ENCODE peak calls at places on chromosomes 7 and 10, in five cellular contexts. One of them, this sample, is unnamed.

GRCh38 chr10:123913688-123914268 is 22.2 kb upstream of the CPXM2 start:
- DNase-seq in thoracic aorta: no peak
- DNase-seq in sigmoid colon: no peak
- DNase-seq in cardiac muscle cell: peak
- DNase-seq in fibroblast of pulmonary artery: peak
- DNase-seq in this sample: no peak

GRCh38 chr10:71618598-71618997 is 101.0 kb downstream of the C10orf105 start:
- DNase-seq in thoracic aorta: no peak
- DNase-seq in sigmoid colon: no peak
- DNase-seq in cardiac muscle cell: no peak
- DNase-seq in fibroblast of pulmonary artery: no peak
- DNase-seq in this sample: no peak

GRCh38 chr7:92723205-92723604 is 113.2 kb downstream of the CDK6 start:
- DNase-seq in thoracic aorta: no peak
- DNase-seq in sigmoid colon: no peak
- DNase-seq in cardiac muscle cell: peak
- DNase-seq in fibroblast of pulmonary artery: peak
- DNase-seq in this sample: no peak

GRCh38 chr10:73206385-73206784 is 38.5 kb downstream of the FAM149B1 start:
- DNase-seq in thoracic aorta: no peak
- DNase-seq in sigmoid colon: no peak
- DNase-seq in cardiac muscle cell: no peak
- DNase-seq in fibroblast of pulmonary artery: no peak
- DNase-seq in this sample: no peak

GRCh38 chr7:15594461-15594860 is 32.6 kb upstream of the AGMO start:
- DNase-seq in thoracic aorta: no peak
- DNase-seq in sigmoid colon: no peak
- DNase-seq in cardiac muscle cell: no peak
- DNase-seq in fibroblast of pulmonary artery: no peak
- DNase-seq in this sample: no peak

GRCh38 chr10:100621360-100622205 is 85.8 kb downstream of the HIF1AN start:
- DNase-seq in thoracic aorta: no peak
- DNase-seq in sigmoid colon: no peak
- DNase-seq in cardiac muscle cell: peak
- DNase-seq in fibroblast of pulmonary artery: peak
- DNase-seq in this sample: no peak

GRCh38 chr10:35563266-35563891 is 41.8 kb upstream of the GJD4 start:
- DNase-seq in thoracic aorta: no peak
- DNase-seq in sigmoid colon: peak
- DNase-seq in cardiac muscle cell: peak
- DNase-seq in fibroblast of pulmonary artery: peak
- DNase-seq in this sample: peak

GRCh38 chr10:44988957-44989620 is 10.5 kb upstream of the DEPP1 start:
- DNase-seq in thoracic aorta: no peak
- DNase-seq in sigmoid colon: peak
- DNase-seq in cardiac muscle cell: no peak
- DNase-seq in fibroblast of pulmonary artery: no peak
- DNase-seq in this sample: no peak

GRCh38 chr10:84632866-84633265 is 304.5 kb downstream of the CCSER2 start:
- DNase-seq in thoracic aorta: no peak
- DNase-seq in sigmoid colon: no peak
- DNase-seq in cardiac muscle cell: no peak
- DNase-seq in fibroblast of pulmonary artery: peak
- DNase-seq in this sample: no peak

GRCh38 chr10:63887600-63888396 is 366.6 kb downstream of the REEP3 start:
- DNase-seq in thoracic aorta: no peak
- DNase-seq in sigmoid colon: no peak
- DNase-seq in cardiac muscle cell: no peak
- DNase-seq in fibroblast of pulmonary artery: no peak
- DNase-seq in this sample: no peak

GRCh38 chr10:63889756-63890155 is 368.6 kb downstream of the REEP3 start:
- DNase-seq in thoracic aorta: no peak
- DNase-seq in sigmoid colon: no peak
- DNase-seq in cardiac muscle cell: no peak
- DNase-seq in fibroblast of pulmonary artery: no peak
- DNase-seq in this sample: no peak

GRCh38 chr10:63885159-63885558 is 364.0 kb downstream of the REEP3 start:
- DNase-seq in thoracic aorta: no peak
- DNase-seq in sigmoid colon: no peak
- DNase-seq in cardiac muscle cell: no peak
- DNase-seq in fibroblast of pulmonary artery: no peak
- DNase-seq in this sample: no peak

GRCh38 chr10:63886281-63887025 is 365.3 kb downstream of the REEP3 start:
- DNase-seq in thoracic aorta: no peak
- DNase-seq in sigmoid colon: no peak
- DNase-seq in cardiac muscle cell: no peak
- DNase-seq in fibroblast of pulmonary artery: no peak
- DNase-seq in this sample: no peak

DNA sequence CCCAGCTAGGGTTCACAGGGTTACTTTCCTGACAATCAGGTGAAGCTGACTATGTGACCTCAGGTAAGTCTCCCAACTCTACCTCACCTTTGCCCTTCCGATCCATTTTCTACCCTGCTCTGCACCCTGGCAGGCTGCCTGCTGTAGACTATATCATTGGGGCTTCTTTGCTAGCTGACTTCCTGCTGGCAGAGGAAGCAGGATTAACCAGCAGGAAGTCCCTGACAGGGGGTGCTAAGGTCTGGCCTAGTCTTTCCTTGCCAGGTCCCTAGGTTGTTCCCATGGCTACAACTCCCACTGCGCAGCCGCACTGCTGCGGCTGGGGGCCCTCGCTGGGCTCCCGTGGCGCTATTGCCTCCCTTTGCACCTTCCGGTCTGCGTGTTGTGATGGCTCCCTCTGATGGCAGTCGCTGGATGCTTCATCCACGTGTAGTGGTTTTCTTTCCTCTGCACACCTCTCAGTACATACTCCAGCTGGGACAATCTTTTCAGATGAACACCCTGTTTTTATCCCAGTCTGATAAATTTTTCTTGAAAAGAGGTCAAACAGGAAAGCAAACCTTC is 365.9 kb downstream of the REEP3 start:
- DNase-seq in thoracic aorta: no peak
- DNase-seq in sigmoid colon: no peak
- DNase-seq in cardiac muscle cell: peak
- DNase-seq in fibroblast of pulmonary artery: no peak
- DNase-seq in this sample: no peak
- TF ChIP-seq CTCF in thoracic aorta: no peak
- TF ChIP-seq CTCF in sigmoid colon: no peak
- TF ChIP-seq CTCF in cardiac muscle cell: peak
- TF ChIP-seq CTCF in fibroblast of pulmonary artery: peak
- TF ChIP-seq CTCF in this sample: peak

GRCh38 chr7:45566386-45566785 is 7.8 kb upstream of the ADCY1 start:
- DNase-seq in thoracic aorta: no peak
- DNase-seq in sigmoid colon: no peak
- DNase-seq in cardiac muscle cell: no peak
- DNase-seq in fibroblast of pulmonary artery: no peak
- DNase-seq in this sample: no peak

GRCh38 chr7:45563804-45564461 is 10.2 kb upstream of the ADCY1 start:
- DNase-seq in thoracic aorta: no peak
- DNase-seq in sigmoid colon: no peak
- DNase-seq in cardiac muscle cell: no peak
- DNase-seq in fibroblast of pulmonary artery: no peak
- DNase-seq in this sample: no peak

GRCh38 chr7:45564485-45564884 is 9.7 kb upstream of the ADCY1 start:
- DNase-seq in thoracic aorta: no peak
- DNase-seq in sigmoid colon: no peak
- DNase-seq in cardiac muscle cell: peak
- DNase-seq in fibroblast of pulmonary artery: no peak
- DNase-seq in this sample: no peak

GRCh38 chr7:45563401-45563800 is 10.8 kb upstream of the ADCY1 start:
- DNase-seq in thoracic aorta: no peak
- DNase-seq in sigmoid colon: no peak
- DNase-seq in cardiac muscle cell: no peak
- DNase-seq in fibroblast of pulmonary artery: no peak
- DNase-seq in this sample: no peak

DNA sequence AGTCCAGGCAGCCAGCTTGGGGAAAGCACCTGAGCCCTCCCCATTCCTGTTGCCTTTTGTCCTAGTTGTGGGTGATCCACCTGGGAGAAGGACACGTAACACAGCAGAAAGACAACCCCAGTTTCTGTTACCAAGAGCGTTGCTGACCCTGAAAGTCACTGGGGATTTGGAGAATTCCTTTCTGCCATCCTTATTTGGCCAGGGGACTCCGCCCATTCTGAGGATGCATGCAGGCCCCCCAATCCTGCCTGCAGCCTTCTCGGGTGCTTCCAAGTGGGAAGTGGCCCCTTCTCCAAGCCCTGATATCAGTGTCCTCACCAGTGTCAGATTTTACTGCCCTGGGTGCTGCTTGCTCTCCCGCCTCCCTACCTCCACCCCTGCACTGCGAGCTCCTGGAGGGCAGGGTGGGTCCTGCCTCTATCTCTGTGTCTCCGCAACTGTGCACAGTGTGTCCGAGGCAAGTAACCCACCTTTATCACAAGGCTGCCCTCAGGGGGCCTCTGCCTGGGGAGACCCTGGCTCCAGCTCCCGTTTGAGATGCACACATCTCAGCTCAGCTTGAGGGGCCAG is 9.2 kb upstream of the ADCY1 start:
- DNase-seq in thoracic aorta: no peak
- DNase-seq in sigmoid colon: no peak
- DNase-seq in cardiac muscle cell: no peak
- DNase-seq in fibroblast of pulmonary artery: no peak
- DNase-seq in this sample: no peak
- H3K4me3 ChIP-seq in thoracic aorta: no peak
- H3K4me3 ChIP-seq in sigmoid colon: no peak
- H3K4me3 ChIP-seq in cardiac muscle cell: no peak
- H3K4me3 ChIP-seq in fibroblast of pulmonary artery: no peak
- H3K4me3 ChIP-seq in this sample: no peak

DNA sequence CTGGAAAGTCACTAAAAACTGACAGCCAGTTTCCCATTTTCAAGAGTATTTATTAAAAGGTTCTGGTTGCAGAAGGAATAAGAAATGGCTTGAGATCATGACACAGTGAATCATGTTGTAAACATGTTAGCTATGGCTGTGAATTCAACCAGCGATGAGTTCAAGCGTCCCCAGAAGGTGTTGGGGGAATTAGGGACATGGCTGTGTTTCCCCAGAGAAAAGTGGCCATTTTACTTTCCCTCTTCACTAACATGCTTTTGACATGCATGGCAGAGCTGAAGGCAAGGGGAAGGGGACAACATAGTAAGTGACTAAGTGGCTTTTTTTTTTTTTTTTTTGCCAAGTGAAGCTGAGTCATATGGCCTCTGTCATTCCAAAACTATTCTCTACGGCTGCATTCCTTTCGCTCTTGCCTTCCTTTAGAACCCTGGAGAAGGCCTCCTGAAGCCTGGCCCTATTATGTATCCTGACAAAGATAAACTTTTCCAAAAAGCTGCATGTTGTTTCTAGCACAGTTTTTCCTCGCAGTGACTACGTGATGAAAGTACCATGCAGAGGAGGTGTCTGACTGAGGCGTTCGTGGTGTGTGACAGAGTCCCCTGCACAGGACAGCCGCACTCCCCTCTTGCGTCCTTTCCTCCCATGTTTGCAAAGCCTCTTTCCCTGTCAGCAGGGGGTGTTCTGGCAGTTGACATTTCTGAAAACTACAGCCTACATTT is 46.9 kb downstream of the EGFR start:
- DNase-seq in thoracic aorta: no peak
- DNase-seq in sigmoid colon: no peak
- DNase-seq in cardiac muscle cell: peak
- DNase-seq in fibroblast of pulmonary artery: peak
- DNase-seq in this sample: no peak
- TF ChIP-seq CTCF in thoracic aorta: no peak
- TF ChIP-seq CTCF in sigmoid colon: no peak
- TF ChIP-seq CTCF in cardiac muscle cell: peak
- TF ChIP-seq CTCF in fibroblast of pulmonary artery: peak
- TF ChIP-seq CTCF in this sample: no peak

GRCh38 chr10:43077421-43078171 is 727 bp downstream of the RET start:
- DNase-seq in thoracic aorta: no peak
- DNase-seq in sigmoid colon: no peak
- DNase-seq in cardiac muscle cell: no peak
- DNase-seq in fibroblast of pulmonary artery: no peak
- DNase-seq in this sample: no peak

GRCh38 chr10:43076876-43077420 is at the start of gene RET:
- DNase-seq in thoracic aorta: no peak
- DNase-seq in sigmoid colon: no peak
- DNase-seq in cardiac muscle cell: no peak
- DNase-seq in fibroblast of pulmonary artery: no peak
- DNase-seq in this sample: no peak

GRCh38 chr10:43079823-43080222 is 3.0 kb downstream of the RET start:
- DNase-seq in thoracic aorta: no peak
- DNase-seq in sigmoid colon: no peak
- DNase-seq in cardiac muscle cell: no peak
- DNase-seq in fibroblast of pulmonary artery: no peak
- DNase-seq in this sample: no peak

GRCh38 chr10:43078986-43079273 is 2.1 kb downstream of the RET start:
- DNase-seq in thoracic aorta: no peak
- DNase-seq in sigmoid colon: no peak
- DNase-seq in cardiac muscle cell: no peak
- DNase-seq in fibroblast of pulmonary artery: peak
- DNase-seq in this sample: no peak

GRCh38 chr10:43078175-43078985 is 1.5 kb downstream of the RET start:
- DNase-seq in thoracic aorta: no peak
- DNase-seq in sigmoid colon: no peak
- DNase-seq in cardiac muscle cell: no peak
- DNase-seq in fibroblast of pulmonary artery: no peak
- DNase-seq in this sample: no peak
- H3K4me3 ChIP-seq in thoracic aorta: no peak
- H3K4me3 ChIP-seq in sigmoid colon: no peak
- H3K4me3 ChIP-seq in cardiac muscle cell: no peak
- H3K4me3 ChIP-seq in fibroblast of pulmonary artery: no peak
- H3K4me3 ChIP-seq in this sample: no peak

GRCh38 chr10:4264466-4264865 is 479.5 kb upstream of the KLF6 start:
- DNase-seq in thoracic aorta: no peak
- DNase-seq in sigmoid colon: no peak
- DNase-seq in cardiac muscle cell: no peak
- DNase-seq in fibroblast of pulmonary artery: no peak
- DNase-seq in this sample: no peak

GRCh38 chr10:4265964-4266363 is 481.0 kb upstream of the KLF6 start:
- DNase-seq in thoracic aorta: no peak
- DNase-seq in sigmoid colon: no peak
- DNase-seq in cardiac muscle cell: no peak
- DNase-seq in fibroblast of pulmonary artery: no peak
- DNase-seq in this sample: no peak

GRCh38 chr10:4270116-4270515 is 485.1 kb upstream of the KLF6 start:
- DNase-seq in thoracic aorta: no peak
- DNase-seq in sigmoid colon: no peak
- DNase-seq in cardiac muscle cell: peak
- DNase-seq in fibroblast of pulmonary artery: peak
- DNase-seq in this sample: no peak

GRCh38 chr10:4266387-4267083 is 481.5 kb upstream of the KLF6 start:
- DNase-seq in thoracic aorta: no peak
- DNase-seq in sigmoid colon: no peak
- DNase-seq in cardiac muscle cell: peak
- DNase-seq in fibroblast of pulmonary artery: peak
- DNase-seq in this sample: no peak

GRCh38 chr10:4267084-4267774 is 482.2 kb upstream of the KLF6 start:
- DNase-seq in thoracic aorta: no peak
- DNase-seq in sigmoid colon: no peak
- DNase-seq in cardiac muscle cell: peak
- DNase-seq in fibroblast of pulmonary artery: peak
- DNase-seq in this sample: no peak
- TF ChIP-seq CTCF in thoracic aorta: no peak
- TF ChIP-seq CTCF in sigmoid colon: no peak
- TF ChIP-seq CTCF in cardiac muscle cell: peak
- TF ChIP-seq CTCF in fibroblast of pulmonary artery: peak
- TF ChIP-seq CTCF in this sample: peak